ENCODE peak calls at places on chromosomes 16 and 17, in eight cellular contexts. P is NCI-H1417, F is Caki2, Q is fibroblast of the aortic adventitia, K is T-helper 9 cell, T is NCI-H774, Z is hypothalamus, L is EL. A is an unnamed sample.

GRCh38 chr17:57372156-57372555 is 115.8 kb downstream of the MSI2 start:
- DNase-seq in T (no peak), L (peak; percentile 45), P (no peak), K (no peak), Z (no peak), Q (peak; percentile 10), F (peak; percentile 76), A (peak; percentile 84)

GRCh38 chr17:73643012-73643845 is 1.0 kb downstream of the SDK2 start:
- DNase-seq in L (no peak), P (peak; percentile 89), T (peak; percentile 78), Q (no peak), F (peak; percentile 31), K (no peak), Z (no peak), A (peak; percentile 14)

GRCh38 chr17:57834146-57834741 is 15.6 kb downstream of the MRPS23 start:
- DNase-seq in F (peak; percentile 84), Q (peak; percentile 31), P (peak; percentile 72), T (no peak), K (no peak), L (no peak), Z (peak; percentile 52), A (peak; percentile 96)

GRCh38 chr16:57949595-57950238 is 21.2 kb downstream of the CNGB1 start:
- DNase-seq in P (no peak), T (no peak), Q (no peak), K (no peak), L (no peak), Z (no peak), F (no peak), A (no peak)

GRCh38 chr17:62098623-62099231 is 33.6 kb upstream of the MED13 start:
- DNase-seq in K (no peak), F (no peak), L (no peak), Q (no peak), P (no peak), T (no peak), Z (no peak), A (no peak)

GRCh38 chr17:45092932-45093430 is 31.9 kb downstream of the NMT1 start:
- DNase-seq in K (no peak), P (no peak), T (no peak), L (peak; percentile 99), F (peak; percentile 78), Z (peak; percentile 96), Q (peak; percentile 99), A (peak; percentile 95)

GRCh38 chr17:35947156-35947585 is 3.7 kb upstream of the LYZL6 start:
- DNase-seq in Q (peak; percentile 38), T (peak; percentile 75), K (peak; percentile 12), L (peak; percentile 57), F (peak; percentile 68), Z (no peak), P (peak; percentile 64), A (peak; percentile 54)

GRCh38 chr17:64964796-64965195 is 45.5 kb upstream of the LRRC37A3 start:
- DNase-seq in Q (no peak), L (no peak), Z (no peak), T (no peak), F (peak; percentile 74), K (no peak), P (peak; percentile 50), A (peak; percentile 52)

GRCh38 chr16:84826558-84826941 is 6.8 kb downstream of the CRISPLD2 start:
- DNase-seq in F (no peak), K (no peak), T (no peak), Z (no peak), L (peak; percentile 63), P (no peak), Q (peak; percentile 79), A (no peak)

GRCh38 chr16:70577256-70577698 is 53.7 kb downstream of the SF3B3 start:
- DNase-seq in K (no peak), Q (peak; percentile 43), L (peak; percentile 87), Z (peak; percentile 11), P (no peak), F (peak; percentile 37), T (no peak), A (peak; percentile 83)

GRCh38 chr16:54446639-54447038 is 160.1 kb upstream of the IRX3 start:
- DNase-seq in Z (no peak), L (peak; percentile 74), K (no peak), F (peak; percentile 93), P (peak; percentile 40), T (no peak), Q (peak; percentile 95), A (peak; percentile 92)

GRCh38 chr17:35617505-35617904 is 30.4 kb downstream of the AP2B1 start:
- DNase-seq in Q (no peak), P (peak; percentile 18), L (no peak), F (no peak), Z (no peak), T (no peak), K (no peak), A (no peak)

GRCh38 chr17:38883592-38884526 is 14.0 kb downstream of the LASP1 start:
- DNase-seq in L (no peak), T (no peak), P (no peak), K (no peak), Z (no peak), F (no peak), Q (no peak), A (no peak)

GRCh38 chr17:74798239-74798707 is 22.1 kb upstream of the NAT9 start:
- DNase-seq in Z (no peak), L (peak; percentile 79), P (no peak), F (peak; percentile 59), T (no peak), K (no peak), Q (no peak), A (peak; percentile 83)

GRCh38 chr17:83125515-83126274 is 46.3 kb downstream of the METRNL start:
- DNase-seq in T (no peak), Q (no peak), L (no peak), F (no peak), K (no peak), P (peak; percentile 40), Z (no peak), A (no peak)

GRCh38 chr17:10652984-10653680 is 4.0 kb downstream of the MYH3 start:
- DNase-seq in L (no peak), T (no peak), P (no peak), Z (no peak), F (no peak), Q (no peak), K (no peak), A (no peak)

GRCh38 chr16:57786632-57787518 is 15.4 kb downstream of the KIFC3 start:
- DNase-seq in P (no peak), F (no peak), L (no peak), Q (peak; percentile 23), Z (peak; percentile 43), T (no peak), K (no peak), A (no peak)

GRCh38 chr16:8950580-8951077 is 13.1 kb downstream of the USP7 start:
- DNase-seq in L (peak; percentile 30), K (no peak), Z (no peak), Q (peak; percentile 77), T (no peak), P (no peak), F (no peak), A (peak; percentile 35)

GRCh38 chr17:69227536-69227935 is 1.1 kb downstream of the ABCA10 start:
- DNase-seq in L (no peak), T (no peak), Z (no peak), F (no peak), Q (no peak), P (no peak), K (no peak), A (no peak)

GRCh38 chr17:78368348-78368747 is 8.5 kb upstream of the SOCS3 start:
- DNase-seq in L (no peak), Z (no peak), F (no peak), K (no peak), Q (no peak), T (no peak), P (no peak), A (no peak)